ENCODE peak calls at places on chromosomes 2 and 18, in nine cellular contexts. I, C, F, G, D, K, S, J and U are unnamed samples.

GRCh38 chr2:133937669-133938068 is 316.2 kb upstream of the MGAT5 start:
- DNase-seq in K (no peak), F (no peak), D (no peak), S (no peak), I (no peak), G (no peak), J (no peak), C (no peak), U (no peak)

GRCh38 chr2:152098033-152098797 is 629 bp downstream of the CACNB4 start:
- DNase-seq in D (peak), F (no peak), C (peak), I (peak), S (peak), G (peak), K (no peak), J (no peak), U (no peak)

GRCh38 chr18:47931707-47932103 is 1.2 kb upstream of the SMAD2 start:
- DNase-seq in S (peak), K (peak), D (peak), C (no peak), J (no peak), I (peak), F (peak), G (no peak), U (no peak)

GRCh38 chr2:240820014-240820606 is at the start of gene KIF1A:
- DNase-seq in F (no peak), I (peak), D (no peak), K (no peak), C (no peak), J (peak), S (no peak), G (no peak), U (no peak)

GRCh38 chr2:166934817-166935216 is 46.5 kb downstream of the XIRP2 start:
- DNase-seq in F (no peak), D (no peak), J (no peak), I (no peak), G (no peak), K (no peak), C (no peak), S (no peak), U (no peak)

GRCh38 chr2:27509326-27509725 is 12.7 kb downstream of the GCKR start:
- DNase-seq in K (no peak), D (no peak), I (no peak), G (no peak), S (no peak), J (no peak), F (no peak), C (no peak), U (no peak)

GRCh38 chr2:136919682-136920081 is 154.3 kb downstream of the THSD7B start:
- DNase-seq in C (no peak), K (no peak), S (no peak), I (no peak), G (no peak), D (no peak), J (no peak), F (no peak), U (no peak)

GRCh38 chr2:217445726-217446125 is 557.1 kb downstream of the TNS1 start:
- DNase-seq in S (no peak), I (no peak), J (peak), F (no peak), C (no peak), K (no peak), G (no peak), D (no peak), U (no peak)

GRCh38 chr18:28808373-28808772 is 631.4 kb upstream of the CDH2 start:
- DNase-seq in F (no peak), G (no peak), J (no peak), D (no peak), I (no peak), K (no peak), C (no peak), S (no peak), U (no peak)

GRCh38 chr18:64966667-64967066 is 784.1 kb upstream of the CDH7 start:
- DNase-seq in F (no peak), K (no peak), J (no peak), G (peak), C (no peak), I (peak), D (peak), S (no peak), U (no peak)

GRCh38 chr18:77178559-77178958 is 46.0 kb upstream of the MBP start:
- DNase-seq in D (peak), K (no peak), C (no peak), F (no peak), G (no peak), I (no peak), S (no peak), J (no peak), U (no peak)

GRCh38 chr2:235479604-235480003 is 14.2 kb upstream of the AGAP1 start:
- DNase-seq in I (no peak), F (no peak), C (no peak), K (no peak), D (no peak), S (no peak), G (no peak), J (no peak), U (no peak)

GRCh38 chr2:74876081-74876886 is 42.4 kb downstream of the HK2 start:
- DNase-seq in G (no peak), D (peak), C (peak), F (no peak), S (peak), J (no peak), I (peak), K (peak), U (no peak)

GRCh38 chr2:68774569-68775271 is 40.1 kb downstream of the ARHGAP25 start:
- DNase-seq in G (peak), J (no peak), F (no peak), S (no peak), I (no peak), C (peak), K (peak), D (peak), U (peak)

GRCh38 chr2:172307800-172308199 is 119.6 kb upstream of the ITGA6 start:
- DNase-seq in J (no peak), K (no peak), C (no peak), F (no peak), G (peak), D (peak), I (no peak), S (no peak), U (no peak)

GRCh38 chr2:60118917-60119316 is 434.5 kb downstream of the BCL11A start:
- DNase-seq in C (no peak), D (no peak), F (no peak), G (no peak), S (no peak), J (no peak), I (no peak), K (no peak), U (no peak)

GRCh38 chr2:11865378-11865777 is 118.9 kb downstream of the LPIN1 start:
- DNase-seq in G (no peak), S (no peak), D (no peak), J (peak), K (no peak), F (no peak), I (no peak), C (no peak), U (no peak)

GRCh38 chr2:224055101-224055500 is 16.0 kb upstream of the SERPINE2 start:
- DNase-seq in G (no peak), K (no peak), J (no peak), C (no peak), S (no peak), D (no peak), I (no peak), F (no peak), U (no peak)

GRCh38 chr2:10982931-10983701 is 71.4 kb downstream of the KCNF1 start:
- DNase-seq in K (no peak), J (no peak), I (no peak), C (no peak), G (peak), S (no peak), D (peak), F (no peak), U (no peak)

GRCh38 chr2:141499123-141499522 is 631.7 kb downstream of the LRP1B start:
- DNase-seq in J (no peak), I (no peak), G (no peak), C (no peak), S (no peak), F (no peak), D (no peak), K (no peak), U (no peak)

GRCh38 chr2:30514861-30515435 is 67.9 kb downstream of the LCLAT1 start:
- DNase-seq in I (no peak), G (no peak), J (no peak), D (no peak), S (no peak), K (no peak), C (no peak), F (no peak), U (no peak)

GRCh38 chr2:235669269-235669831 is 175.5 kb downstream of the AGAP1 start:
- DNase-seq in G (peak), I (peak), K (no peak), S (peak), J (peak), C (no peak), D (peak), F (peak), U (peak)

GRCh38 chr18:13107074-13107473 is 111.5 kb upstream of the LDLRAD4 start:
- DNase-seq in F (no peak), J (no peak), I (no peak), G (no peak), S (no peak), K (no peak), C (no peak), D (no peak), U (no peak)

GRCh38 chr2:217638533-217638932 is 364.3 kb downstream of the TNS1 start:
- DNase-seq in S (no peak), F (no peak), C (no peak), D (no peak), G (no peak), J (no peak), K (no peak), I (no peak), U (no peak)

GRCh38 chr18:75474332-75474731 is 46.8 kb upstream of the SMIM21 start:
- DNase-seq in S (no peak), G (no peak), I (no peak), F (no peak), J (no peak), K (no peak), D (no peak), C (no peak), U (no peak)

GRCh38 chr2:52034706-52035105 is 1002.8 kb upstream of the NRXN1 start:
- DNase-seq in D (no peak), F (no peak), G (no peak), S (no peak), I (no peak), K (no peak), J (no peak), C (no peak), U (no peak)

GRCh38 chr2:171957061-171957460 is 34.8 kb downstream of the HAT1 start:
- DNase-seq in C (no peak), S (peak), F (no peak), G (no peak), D (peak), I (peak), K (no peak), J (peak), U (no peak)

GRCh38 chr2:239959059-239959971 is 65.8 kb downstream of the NDUFA10 start:
- DNase-seq in I (no peak), G (no peak), C (no peak), D (peak), F (no peak), J (no peak), K (no peak), S (no peak), U (no peak)

GRCh38 chr2:8922431-8922830 is 81.1 kb downstream of the MBOAT2 start:
- DNase-seq in I (no peak), J (no peak), D (no peak), K (no peak), F (no peak), C (no peak), S (no peak), G (no peak), U (no peak)

GRCh38 chr2:189221811-189222210 is 42.2 kb upstream of the COL5A2 start:
- DNase-seq in D (peak), I (no peak), F (no peak), K (no peak), C (no peak), S (peak), G (no peak), J (no peak), U (no peak)

GRCh38 chr2:68466361-68466777 is 725 bp downstream of the FBXO48 start:
- DNase-seq in S (peak), K (peak), G (no peak), D (peak), F (no peak), I (peak), C (no peak), J (no peak), U (peak)

GRCh38 chr2:235854276-235854675 is 313.9 kb downstream of the GBX2 start:
- DNase-seq in G (no peak), D (no peak), K (no peak), J (no peak), I (no peak), S (no peak), F (no peak), C (no peak), U (no peak)

GRCh38 chr18:31491586-31491985 is 6.4 kb upstream of the DSG2 start:
- DNase-seq in G (no peak), S (no peak), F (no peak), K (no peak), D (no peak), J (no peak), C (no peak), I (no peak), U (no peak)

GRCh38 chr18:77815666-77816338 is 566.2 kb downstream of the GALR1 start:
- DNase-seq in I (no peak), F (no peak), J (no peak), C (no peak), S (no peak), G (no peak), D (no peak), K (no peak), U (no peak)

GRCh38 chr2:205543262-205543843 is 138.9 kb upstream of the NRP2 start:
- DNase-seq in G (no peak), F (no peak), C (no peak), K (no peak), S (no peak), I (no peak), D (no peak), J (no peak), U (no peak)

GRCh38 chr2:205540066-205540465 is 142.2 kb upstream of the NRP2 start:
- DNase-seq in S (no peak), D (peak), F (no peak), G (no peak), C (no peak), K (no peak), J (no peak), I (no peak), U (no peak)

GRCh38 chr2:205534997-205535396 is 147.3 kb upstream of the NRP2 start:
- DNase-seq in D (no peak), F (no peak), C (no peak), I (no peak), S (no peak), J (no peak), K (no peak), G (no peak), U (no peak)

GRCh38 chr2:205543937-205544702 is 138.2 kb upstream of the NRP2 start:
- DNase-seq in D (no peak), K (no peak), G (no peak), C (no peak), I (no peak), J (no peak), F (no peak), S (no peak), U (no peak)

DNA sequence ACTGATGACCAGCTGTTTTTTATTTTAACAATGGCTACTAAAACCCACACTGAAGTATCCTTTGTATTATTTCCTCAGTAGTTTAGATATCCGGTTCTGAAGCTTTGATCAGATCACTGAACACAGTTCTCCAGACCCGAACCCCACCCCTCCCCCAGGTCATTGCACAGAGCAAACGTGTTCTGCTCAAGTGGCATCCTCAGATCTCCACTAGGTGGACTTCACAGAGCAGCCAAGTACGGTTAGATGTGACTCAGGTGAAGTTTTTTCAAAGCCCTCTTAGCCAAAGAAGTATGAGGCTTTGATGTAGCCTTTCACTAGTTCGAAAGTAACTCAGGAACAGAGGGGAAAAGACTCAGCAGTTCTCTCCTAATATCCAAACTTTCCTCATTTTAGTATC is 142.7 kb upstream of the NRP2 start:
- DNase-seq in J (no peak), S (peak), F (peak), D (no peak), C (no peak), G (no peak), K (no peak), I (no peak), U (no peak)
- TF ChIP-seq CTCF in J (no peak), S (no peak), F (peak), D (no peak), C (no peak), G (no peak), K (no peak), I (no peak), U (no peak)

GRCh38 chr2:186636800-186637795 is 47.2 kb downstream of the ITGAV start:
- DNase-seq in C (no peak), G (no peak), S (no peak), D (peak), I (no peak), K (no peak), F (no peak), J (no peak), U (no peak)
- TF ChIP-seq CTCF in C (no peak), G (no peak), S (no peak), D (no peak), I (no peak), K (no peak), F (no peak), J (no peak), U (no peak)

DNA sequence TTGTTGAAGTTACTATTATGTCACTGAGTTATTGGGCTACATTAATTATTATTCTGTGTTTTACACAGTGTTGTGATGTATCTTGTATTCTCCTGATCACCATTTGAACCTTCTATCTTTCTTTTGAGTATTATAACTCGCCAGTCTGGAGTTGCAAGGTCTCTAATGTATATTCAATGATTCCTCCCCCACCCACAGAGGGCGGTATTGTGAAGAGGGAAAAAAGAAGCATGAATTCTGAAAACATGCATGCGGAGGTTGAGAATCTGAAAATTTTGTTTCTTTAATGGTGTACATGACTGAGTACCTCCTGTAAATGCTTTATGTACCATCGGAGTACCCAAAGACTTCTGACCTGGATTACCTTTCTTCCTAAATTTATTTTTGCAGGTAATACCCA is 266.6 kb downstream of the NR4A2 start:
- DNase-seq in J (no peak), C (no peak), S (peak), I (no peak), F (no peak), K (no peak), G (no peak), D (peak), U (no peak)
- TF ChIP-seq CTCF in J (peak), C (peak), S (peak), I (peak), F (peak), K (no peak), G (no peak), D (no peak), U (no peak)

GRCh38 chr18:10184776-10185175 is 269.7 kb upstream of the APCDD1 start:
- DNase-seq in K (no peak), F (no peak), I (no peak), G (no peak), J (no peak), C (no peak), D (no peak), S (no peak), U (no peak)
- TF ChIP-seq CTCF in K (no peak), F (no peak), I (no peak), G (no peak), J (no peak), C (no peak), D (no peak), S (no peak), U (no peak)

GRCh38 chr2:675982-676646 is 1.1 kb downstream of the TMEM18 start:
- DNase-seq in D (peak), C (peak), J (no peak), G (no peak), F (peak), K (peak), S (peak), I (peak), U (peak)
- TF ChIP-seq CTCF in D (no peak), C (no peak), J (peak), G (no peak), F (no peak), K (no peak), S (no peak), I (peak), U (peak)

GRCh38 chr2:5939553-5939952 is 247.4 kb downstream of the SOX11 start:
- DNase-seq in I (no peak), C (no peak), S (no peak), D (no peak), K (no peak), F (no peak), J (no peak), G (no peak), U (no peak)
- TF ChIP-seq CTCF in I (no peak), C (no peak), S (no peak), D (no peak), K (no peak), F (no peak), J (no peak), G (no peak), U (no peak)

GRCh38 chr18:4119127-4119648 is 335.9 kb downstream of the DLGAP1 start:
- DNase-seq in F (no peak), C (no peak), J (no peak), G (no peak), D (no peak), K (no peak), S (no peak), I (peak), U (no peak)

GRCh38 chr18:4125246-4125938 is 329.7 kb downstream of the DLGAP1 start:
- DNase-seq in K (no peak), S (no peak), J (no peak), D (no peak), G (peak), F (no peak), C (no peak), I (peak), U (no peak)

GRCh38 chr18:4119813-4120212 is 335.3 kb downstream of the DLGAP1 start:
- DNase-seq in S (no peak), J (no peak), I (no peak), F (no peak), K (no peak), D (no peak), C (no peak), G (no peak), U (no peak)
- TF ChIP-seq CTCF in S (no peak), J (no peak), I (no peak), F (no peak), K (no peak), D (no peak), C (no peak), G (peak), U (no peak)

GRCh38 chr2:47264183-47264582 is 109.1 kb upstream of the STPG4 start:
- DNase-seq in I (peak), G (no peak), J (no peak), K (no peak), C (no peak), S (peak), F (no peak), D (no peak), U (no peak)
- TF ChIP-seq CTCF in I (peak), G (no peak), J (no peak), K (no peak), C (no peak), S (peak), F (no peak), D (no peak), U (no peak)